ENCODE peak calls at places on chromosomes 1 and 21, in four cellular contexts. M is fibroblast of lung, Q is heart left ventricle, U is astrocyte of the spinal cord. F is an unnamed sample.

GRCh38 chr1:51607676-51608075 is 9.2 kb upstream of the OSBPL9 start:
- DNase-seq in M (peak; percentile 62), Q (no peak), U (no peak), F (no peak)

GRCh38 chr1:12063141-12064072 is at the start of gene TNFRSF8:
- DNase-seq in M (peak; percentile 20), Q (no peak), U (no peak), F (peak; percentile 24)

GRCh38 chr1:111505641-111506119 is 2.2 kb upstream of the ADORA3 start:
- DNase-seq in M (no peak), U (no peak), Q (peak; percentile 38), F (no peak)

GRCh38 chr1:41498809-41499208 is 14.3 kb upstream of the EDN2 start:
- DNase-seq in U (peak; percentile 43), M (peak; percentile 77), Q (peak; percentile 93), F (peak; percentile 61)

GRCh38 chr1:10962483-10962882 is 50.0 kb upstream of the TARDBP start:
- DNase-seq in U (no peak), Q (no peak), M (no peak), F (peak; percentile 7)

GRCh38 chr1:53511933-53512806 is 53.0 kb downstream of the DMRTB1 start:
- DNase-seq in Q (peak; percentile 76), M (peak; percentile 80), U (peak; percentile 91), F (peak; percentile 48)

GRCh38 chr21:16304700-16305099 is 574.9 kb downstream of the USP25 start:
- DNase-seq in Q (no peak), M (no peak), U (peak; percentile 35), F (no peak)

GRCh38 chr1:223036479-223036845 is 106.6 kb downstream of the TLR5 start:
- DNase-seq in U (no peak), M (no peak), Q (no peak), F (no peak)

GRCh38 chr1:30798389-30798951 is 40.9 kb upstream of the LAPTM5 start:
- DNase-seq in M (no peak), U (no peak), Q (peak; percentile 67), F (no peak)

GRCh38 chr1:79044974-79045650 is 38.6 kb upstream of the ADGRL4 start:
- DNase-seq in Q (no peak), M (no peak), U (no peak), F (no peak)

GRCh38 chr21:42306366-42307035 is 8.7 kb downstream of the TFF3 start:
- DNase-seq in U (no peak), M (no peak), Q (no peak), F (no peak)

GRCh38 chr21:33042812-33043211 is 17.1 kb downstream of the OLIG2 start:
- DNase-seq in U (peak; percentile 95), Q (no peak), M (peak; percentile 93), F (peak; percentile 71)

GRCh38 chr1:233183226-233184020 is 112.1 kb downstream of the PCNX2 start:
- DNase-seq in M (no peak), U (peak; percentile 44), Q (no peak), F (peak; percentile 28)

GRCh38 chr1:184827600-184828368 is 73.1 kb upstream of the EDEM3 start:
- DNase-seq in Q (no peak), M (peak; percentile 45), U (peak; percentile 80), F (peak; percentile 59)

GRCh38 chr1:40421348-40421693 is 29.0 kb upstream of the ZFP69B start:
- DNase-seq in U (no peak), M (no peak), Q (no peak), F (no peak)

GRCh38 chr1:203448521-203449061 is 27.0 kb upstream of the PRELP start:
- DNase-seq in U (no peak), Q (peak; percentile 55), M (no peak), F (no peak)

DNA sequence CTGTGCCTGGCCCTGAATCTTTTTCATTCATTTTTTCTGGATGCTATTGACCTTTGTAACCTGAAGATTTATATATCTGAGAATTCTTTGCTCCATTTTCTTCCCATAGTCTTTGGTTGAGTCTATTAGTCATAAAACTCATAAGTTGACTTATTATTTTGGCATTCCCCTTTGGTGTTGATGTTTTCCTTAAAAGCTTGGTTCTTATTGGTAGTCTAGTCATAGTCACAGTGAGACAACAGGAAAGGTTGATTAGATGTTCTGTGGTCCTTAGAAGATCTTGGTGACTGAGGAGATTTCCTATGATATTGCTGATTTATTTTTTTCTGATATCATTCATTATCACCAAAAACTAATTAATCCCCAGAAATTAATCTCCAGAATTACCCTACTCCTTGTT is 86.2 kb downstream of the PTPRC start:
- DNase-seq in M (no peak), U (no peak), Q (no peak), F (peak; percentile 12)
- TF ChIP-seq CTCF in M (no peak), U (no peak), Q (no peak), F (no peak)

GRCh38 chr1:92483442-92484170 is 3.1 kb downstream of the GFI1 start:
- DNase-seq in U (no peak), Q (no peak), M (no peak), F (no peak)
- H3K4me3 ChIP-seq in U (no peak overlapping the region), Q (peak overlapping the region; percentile 37), M (no peak overlapping the region), F (no peak overlapping the region)

GRCh38 chr1:170664283-170664827 is 424 bp downstream of the PRRX1 start:
- DNase-seq in Q (peak; percentile 48), U (peak; percentile 48), M (no peak), F (no peak)

GRCh38 chr1:170666661-170667060 is 2.7 kb downstream of the PRRX1 start:
- DNase-seq in Q (peak; percentile 15), M (no peak), U (peak; percentile 44), F (no peak)

GRCh38 chr1:170665625-170666024 is 1.7 kb downstream of the PRRX1 start:
- DNase-seq in M (no peak), U (peak; percentile 49), Q (peak; percentile 23), F (no peak)

GRCh38 chr1:170663441-170664282 is at the start of gene PRRX1:
- DNase-seq in Q (peak; percentile 30), M (peak; percentile 64), U (peak; percentile 61), F (no peak)

GRCh38 chr1:170664828-170665617 is 1.1 kb downstream of the PRRX1 start:
- DNase-seq in M (peak; percentile 74), U (peak; percentile 65), Q (peak; percentile 58), F (peak; percentile 18)
- TF ChIP-seq CTCF in M (no peak), U (peak; percentile 26), Q (peak; percentile 44), F (no peak)

GRCh38 chr21:36691539-36692124 is 7.3 kb upstream of the SIM2 start:
- DNase-seq in Q (no peak), U (no peak), M (no peak), F (no peak)

GRCh38 chr21:36693144-36694040 is 5.5 kb upstream of the SIM2 start:
- DNase-seq in M (no peak), Q (no peak), U (peak; percentile 52), F (no peak)

GRCh38 chr21:36694041-36694515 is 4.8 kb upstream of the SIM2 start:
- DNase-seq in U (no peak), M (peak; percentile 52), Q (no peak), F (no peak)

GRCh38 chr21:36692125-36692843 is 6.6 kb upstream of the SIM2 start:
- DNase-seq in U (no peak), M (no peak), Q (no peak), F (no peak)

DNA sequence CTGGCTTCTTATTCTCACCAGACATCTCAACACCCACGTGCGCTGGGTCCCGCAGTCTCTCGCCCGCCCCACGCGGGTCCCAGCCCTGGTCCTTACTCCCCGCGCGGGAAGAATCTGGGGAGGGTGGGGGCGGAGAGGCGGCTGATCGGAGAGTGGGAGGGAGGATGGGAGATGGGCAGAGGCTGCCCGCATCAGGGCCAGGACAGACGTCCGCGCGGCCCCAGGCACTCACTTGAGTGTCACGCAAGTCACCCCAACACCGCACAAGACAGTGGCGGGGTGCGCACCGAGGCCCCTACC is 6.1 kb upstream of the SIM2 start:
- DNase-seq in Q (no peak), U (no peak), M (no peak), F (no peak)
- H3K4me3 ChIP-seq in Q (no peak overlapping the region), U (no peak overlapping the region), M (no peak overlapping the region), F (no peak overlapping the region)

GRCh38 chr1:197917553-197917812 is 311 bp downstream of the LHX9 start:
- DNase-seq in Q (no peak), M (no peak), U (no peak), F (no peak)

GRCh38 chr1:197915217-197915616 is 2.0 kb upstream of the LHX9 start:
- DNase-seq in U (no peak), Q (no peak), M (no peak), F (no peak)

GRCh38 chr1:197914510-197914909 is 2.7 kb upstream of the LHX9 start:
- DNase-seq in Q (peak; percentile 43), M (no peak), U (no peak), F (no peak)

GRCh38 chr1:197917813-197918646 is 858 bp downstream of the LHX9 start:
- DNase-seq in Q (peak; percentile 29), M (no peak), U (no peak), F (no peak)

DNA sequence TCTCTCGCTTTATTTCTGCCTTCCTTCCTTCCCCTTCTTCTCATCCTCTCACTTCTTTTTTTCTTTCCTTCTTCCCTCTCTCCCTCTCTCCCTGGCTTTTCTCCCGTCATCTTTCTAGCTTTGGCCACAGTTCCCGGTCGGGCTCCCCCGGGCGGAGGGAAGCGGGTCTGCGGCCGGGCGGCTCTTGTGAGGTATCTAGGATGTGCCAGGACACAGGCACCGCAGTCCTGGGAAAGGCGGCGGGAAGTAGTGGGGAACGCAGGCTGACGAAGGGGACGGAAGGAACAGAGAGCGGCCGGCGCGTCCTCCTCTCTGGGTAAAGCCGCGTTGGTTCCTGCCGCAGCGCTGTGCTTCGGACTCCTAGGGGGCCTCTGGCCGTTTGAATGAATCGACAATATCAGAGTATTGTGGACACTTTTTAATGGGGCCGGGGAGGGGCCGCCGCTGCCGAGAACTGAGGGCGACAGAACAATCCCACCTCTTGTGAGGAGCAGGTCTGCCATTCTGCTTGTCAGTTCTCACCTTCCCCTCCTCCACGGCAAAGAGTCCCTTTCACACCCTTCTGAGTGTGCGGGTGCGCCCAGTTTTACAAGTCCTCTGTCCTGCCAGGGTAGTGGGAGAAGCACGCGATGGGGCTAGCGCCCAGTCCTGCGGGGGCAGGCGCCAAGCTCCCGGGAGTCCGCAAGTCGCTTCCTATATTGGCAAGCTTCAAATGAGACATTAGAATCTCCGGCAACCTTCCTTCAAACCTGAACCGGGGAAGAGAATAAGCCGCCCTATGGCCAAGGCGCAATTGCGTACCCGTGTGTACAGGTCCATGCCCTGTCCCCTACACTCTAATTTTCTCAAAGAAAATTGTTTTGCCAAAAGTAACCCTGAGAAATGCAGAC is 1.1 kb upstream of the LHX9 start:
- DNase-seq in Q (peak; percentile 69), U (peak; percentile 57), M (peak; percentile 51), F (peak; percentile 61)
- TF ChIP-seq CTCF in Q (peak; percentile 57), U (peak; percentile 75), M (peak; percentile 56), F (peak; percentile 54)

DNA sequence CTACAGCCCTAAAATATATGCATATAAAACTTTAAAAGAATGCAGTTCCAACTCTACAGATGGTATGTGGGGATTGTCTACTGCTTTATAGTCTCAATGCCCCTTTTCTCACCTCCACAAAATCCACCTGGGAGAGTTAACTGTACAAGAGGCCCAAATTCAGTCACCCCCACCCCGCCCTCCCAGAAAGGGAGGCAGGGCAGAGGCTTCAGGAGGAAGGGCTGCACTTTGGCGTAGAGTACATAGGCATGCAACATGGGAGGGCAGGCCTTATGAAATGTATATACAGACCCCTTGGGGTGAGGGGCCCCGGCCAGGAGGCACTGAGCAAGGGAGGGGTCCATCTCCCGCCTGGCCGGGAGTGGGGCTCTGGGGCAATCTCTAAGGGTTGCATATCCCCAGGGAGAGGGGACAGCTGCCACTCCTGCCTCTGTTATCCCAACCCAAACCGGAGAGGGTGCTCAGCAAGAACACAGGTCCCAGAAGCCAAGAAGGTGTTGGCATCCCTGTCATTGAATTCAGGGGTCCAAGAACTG is 1.3 kb upstream of the PYGO2 start:
- DNase-seq in Q (no peak), U (no peak), M (no peak), F (no peak)
- H3K4me3 ChIP-seq in Q (no peak overlapping the region), U (no peak overlapping the region), M (no peak overlapping the region), F (peak overlapping the region; percentile 64)

F was measured in epithelial cell of esophagus.